ENCODE peak calls at places on chromosomes 16 and 17, in nine cellular contexts. R, J, N, H, W, S, Q, Y and Z are unnamed samples.

GRCh38 chr16:86442703-86443102 is 67.6 kb upstream of the FOXF1 start:
- DNase-seq in Y (no peak), S (no peak), R (no peak), H (no peak), W (no peak), Q (no peak), J (no peak), N (no peak), Z (no peak)

GRCh38 chr17:9714801-9715200 is 69.5 kb downstream of the USP43 start:
- DNase-seq in W (no peak), H (no peak), J (no peak), Q (no peak), S (no peak), N (no peak), Y (no peak), R (no peak), Z (no peak)

GRCh38 chr16:89374393-89374948 is 115.9 kb downstream of the ANKRD11 start:
- DNase-seq in R (no peak), W (no peak), Y (no peak), S (no peak), H (no peak), Q (peak; percentile 44), J (no peak), N (no peak), Z (no peak)

GRCh38 chr17:42289863-42290165 is 1.5 kb downstream of the STAT5A start:
- DNase-seq in H (peak; percentile 21), R (peak; percentile 72), Q (no peak), J (no peak), W (no peak), S (no peak), N (no peak), Y (no peak), Z (no peak)

GRCh38 chr17:43840814-43841213 is 6.2 kb upstream of the CD300LG start:
- DNase-seq in J (no peak), H (no peak), R (no peak), S (no peak), Y (no peak), Q (peak; percentile 26), N (peak; percentile 14), W (no peak), Z (no peak)

GRCh38 chr17:79844869-79845600 is 5.8 kb upstream of the CBX4 start:
- DNase-seq in R (peak; percentile 85), N (peak; percentile 41), Y (no peak), W (no peak), S (peak; percentile 54), H (no peak), Q (peak; percentile 63), J (peak; percentile 62), Z (no peak)

GRCh38 chr17:33209671-33210070 is 83.4 kb downstream of the ASIC2 start:
- DNase-seq in R (no peak), W (no peak), N (no peak), J (no peak), Y (no peak), Q (no peak), H (no peak), S (no peak), Z (peak; percentile 92)

GRCh38 chr17:12990041-12990808 is 27.6 kb downstream of the ELAC2 start:
- DNase-seq in Q (no peak), J (no peak), W (peak; percentile 83), R (peak; percentile 33), H (no peak), S (peak; percentile 79), Y (no peak), N (no peak), Z (no peak)

GRCh38 chr17:44911133-44912001 is 3.9 kb downstream of the GFAP start:
- DNase-seq in R (peak; percentile 85), W (peak; percentile 79), Q (peak; percentile 48), N (peak; percentile 57), H (peak; percentile 32), J (peak; percentile 75), Y (peak; percentile 77), S (peak; percentile 58), Z (no peak)

GRCh38 chr16:86087011-86087453 is 188.1 kb downstream of the IRF8 start:
- DNase-seq in H (no peak), W (no peak), Q (no peak), R (peak; percentile 53), Y (peak; percentile 53), J (peak; percentile 58), S (no peak), N (no peak), Z (no peak)

GRCh38 chr17:31003225-31003866 is 32.5 kb downstream of the RNF135 start:
- DNase-seq in Y (no peak), W (no peak), H (no peak), Q (no peak), N (no peak), J (no peak), S (no peak), R (no peak), Z (no peak)

GRCh38 chr17:50056961-50057330 is 1.0 kb downstream of the ITGA3 start:
- DNase-seq in N (no peak), Y (no peak), J (no peak), R (peak; percentile 74), Q (peak; percentile 52), W (no peak), S (no peak), H (no peak), Z (no peak)

GRCh38 chr16:82078125-82078524 is 43.1 kb downstream of the HSD17B2 start:
- DNase-seq in Q (no peak), H (no peak), R (no peak), J (no peak), W (no peak), N (no peak), S (no peak), Y (no peak), Z (no peak)

GRCh38 chr17:46167826-46168569 is 25.2 kb downstream of the KANSL1 start:
- DNase-seq in R (peak; percentile 43), Y (no peak), N (no peak), J (no peak), S (no peak), Q (peak; percentile 65), H (no peak), W (no peak), Z (no peak)

GRCh38 chr17:48779421-48779820 is 37.6 kb downstream of the TTLL6 start:
- DNase-seq in W (no peak), R (no peak), S (no peak), N (no peak), Y (no peak), J (no peak), Q (no peak), H (no peak), Z (no peak)

GRCh38 chr16:71357681-71358080 is 842 bp upstream of the CALB2 start:
- DNase-seq in H (no peak), W (no peak), S (no peak), Y (no peak), Q (peak; percentile 25), R (no peak), J (no peak), N (no peak), Z (no peak)
- H3K4me3 ChIP-seq in H (no peak overlapping the region), W (no peak overlapping the region), S (no peak overlapping the region), Y (no peak overlapping the region), Q (peak overlapping the region; percentile 59), R (no peak overlapping the region), J (no peak overlapping the region), N (no peak overlapping the region), Z (no peak overlapping the region)

GRCh38 chr17:40284085-40284713 is 3.5 kb upstream of the CDC6 start:
- DNase-seq in W (no peak), H (no peak), Y (no peak), R (no peak), N (no peak), J (no peak), Q (peak; percentile 90), S (no peak), Z (peak; percentile 47)
- TF ChIP-seq CTCF in W (no peak), H (no peak), Y (no peak), R (no peak), N (no peak), J (peak; percentile 27), Q (no peak), S (peak; percentile 34), Z (peak; percentile 32)

DNA sequence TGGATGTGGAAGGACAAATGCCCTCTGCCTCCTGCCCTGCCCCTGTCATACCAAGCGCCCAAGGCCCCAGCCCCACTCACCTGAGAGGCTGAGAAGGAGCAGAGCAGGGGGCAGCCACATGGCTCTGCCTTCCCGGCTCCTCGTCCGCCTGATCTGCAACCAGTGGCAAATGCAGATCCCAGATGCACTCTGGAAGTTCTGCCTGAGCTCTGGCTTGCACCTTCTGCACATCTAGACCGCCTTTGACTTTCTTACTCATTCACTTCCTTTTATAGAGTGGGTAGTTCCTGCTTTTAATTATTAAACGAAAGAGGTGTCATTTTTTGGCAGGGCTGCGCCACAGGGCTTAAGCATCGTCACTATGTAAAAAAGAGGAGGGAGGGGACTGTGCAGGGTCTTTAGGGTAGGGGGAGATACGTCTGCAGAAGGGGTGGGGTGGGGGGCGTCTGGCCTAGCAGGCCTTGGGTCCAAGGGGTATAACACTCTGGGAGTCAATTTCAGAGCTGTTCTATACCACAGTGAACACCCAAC is at the start of gene CD300LB:
- DNase-seq in S (no peak), J (peak; percentile 48), N (no peak), Q (no peak), H (no peak), R (no peak), Y (peak; percentile 57), W (no peak), Z (no peak)
- H3K4me3 ChIP-seq in S (no peak within 1 kb of the TSS), J (peak within 1 kb of the TSS; percentile 32), N (no peak within 1 kb of the TSS), Q (no peak within 1 kb of the TSS), H (no peak within 1 kb of the TSS), R (no peak within 1 kb of the TSS), Y (no peak within 1 kb of the TSS), W (no peak within 1 kb of the TSS), Z (no peak within 1 kb of the TSS)

GRCh38 chr17:77124192-77124908 is 16.4 kb upstream of the SEC14L1 start:
- DNase-seq in N (no peak), R (no peak), H (no peak), S (peak; percentile 24), Y (no peak), W (peak; percentile 61), Q (peak; percentile 91), J (no peak), Z (peak; percentile 56)
- TF ChIP-seq CTCF in N (no peak), R (no peak), H (no peak), S (no peak), Y (no peak), W (no peak), Q (no peak), J (no peak), Z (no peak)

DNA sequence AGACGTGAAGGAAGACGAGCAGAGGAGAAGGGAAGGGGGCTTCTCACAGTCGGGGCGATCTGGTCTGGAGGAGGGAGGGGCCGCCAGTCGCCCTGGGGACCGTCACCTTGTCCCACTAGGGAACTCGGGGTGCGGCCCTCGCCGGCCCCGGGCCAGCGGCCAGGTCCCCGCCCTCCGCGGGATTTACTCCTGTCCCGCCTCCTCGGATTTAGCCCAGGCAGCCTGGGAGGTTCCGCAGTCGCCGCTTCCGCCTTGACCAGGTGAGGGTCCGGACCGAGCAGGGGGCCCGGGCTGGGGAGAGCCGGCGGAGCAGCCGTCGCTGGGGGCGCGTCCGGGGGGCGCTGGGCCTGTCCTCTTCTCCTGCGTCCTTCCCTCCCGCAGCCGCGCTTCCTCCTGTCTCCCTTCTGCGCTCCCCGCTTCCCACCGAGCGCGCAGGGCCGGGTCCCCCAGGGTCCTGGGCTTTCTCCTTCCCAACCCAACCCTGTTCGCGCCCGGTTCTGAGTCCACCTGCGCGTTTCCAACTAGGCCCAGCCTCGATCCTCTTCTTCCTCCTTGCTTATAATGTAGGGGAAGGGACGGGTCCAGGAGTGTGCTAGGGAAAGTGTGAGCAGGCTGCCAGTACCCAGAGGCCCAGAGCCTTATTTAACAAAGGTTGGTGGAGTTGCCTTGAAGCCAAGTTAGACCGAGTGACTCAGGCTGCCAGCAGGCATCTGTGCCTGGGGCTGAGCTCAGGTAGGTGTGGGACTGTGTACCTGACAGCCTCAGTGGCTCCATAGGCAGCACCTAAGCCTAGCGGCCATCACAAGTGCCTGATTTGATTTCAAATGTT is at the start of gene TNK1:
- DNase-seq in W (peak; percentile 67), J (peak; percentile 79), Y (no peak), H (no peak), S (peak; percentile 48), N (no peak), R (peak; percentile 88), Q (peak; percentile 49), Z (no peak)
- H3K4me3 ChIP-seq in W (peak within 1 kb of the TSS; percentile 26), J (peak within 1 kb of the TSS; percentile 61), Y (peak within 1 kb of the TSS; percentile 44), H (no peak within 1 kb of the TSS), S (peak within 1 kb of the TSS; percentile 63), N (no peak within 1 kb of the TSS), R (peak within 1 kb of the TSS; percentile 71), Q (peak within 1 kb of the TSS; percentile 87), Z (peak within 1 kb of the TSS; percentile 81)